ENCODE peak calls at places on chromosomes 2 and 18, in seven cellular contexts. X, L, H, Y, J, M and N are unnamed samples.

GRCh38 chr2:96361751-96362150 is 26.2 kb downstream of the NCAPH start:
- DNase-seq in X (no peak), L (no peak), H (no peak), Y (no peak), J (no peak), M (no peak), N (no peak)

GRCh38 chr2:237299897-237300296 is 114.1 kb downstream of the COL6A3 start:
- DNase-seq in X (no peak), L (no peak), H (peak; percentile 57), Y (no peak), J (no peak), M (no peak), N (no peak)

GRCh38 chr2:88748005-88748404 is 56.5 kb downstream of the RPIA start:
- DNase-seq in X (no peak), L (no peak), H (no peak), Y (no peak), J (no peak), M (no peak), N (no peak)

GRCh38 chr18:49016648-49017539 is 66.1 kb upstream of the SMAD7 start:
- DNase-seq in X (peak; percentile 60), L (peak; percentile 55), H (peak; percentile 96), Y (peak; percentile 41), J (peak; percentile 64), M (peak; percentile 26), N (peak; percentile 46)

GRCh38 chr2:19035238-19035637 is 323.2 kb downstream of the OSR1 start:
- DNase-seq in X (peak; percentile 26), L (peak; percentile 46), H (no peak), Y (no peak), J (no peak), M (peak; percentile 50), N (peak; percentile 21)

GRCh38 chr2:205879362-205879761 is 197.1 kb downstream of the NRP2 start:
- DNase-seq in X (no peak), L (no peak), H (no peak), Y (no peak), J (no peak), M (no peak), N (no peak)

GRCh38 chr2:152600051-152600657 is 117.1 kb downstream of the PRPF40A start:
- DNase-seq in X (no peak), L (no peak), H (no peak), Y (no peak), J (no peak), M (no peak), N (no peak)

GRCh38 chr2:221085376-221085900 is 486.7 kb downstream of the EPHA4 start:
- DNase-seq in X (no peak), L (no peak), H (no peak), Y (no peak), J (no peak), M (no peak), N (no peak)

GRCh38 chr2:165452327-165452726 is 17.2 kb upstream of the CSRNP3 start:
- DNase-seq in X (no peak), L (no peak), H (no peak), Y (no peak), J (no peak), M (no peak), N (no peak)

GRCh38 chr2:109513749-109514588 is 99.8 kb downstream of the SEPTIN10 start:
- DNase-seq in X (no peak), L (peak; percentile 72), H (peak; percentile 28), Y (no peak), J (no peak), M (peak; percentile 45), N (peak; percentile 61)

GRCh38 chr2:189086710-189087109 is 92.9 kb downstream of the COL5A2 start:
- DNase-seq in X (no peak), L (no peak), H (peak; percentile 77), Y (no peak), J (no peak), M (no peak), N (no peak)

GRCh38 chr2:162677476-162677875 is 161.1 kb downstream of the KCNH7 start:
- DNase-seq in X (no peak), L (no peak), H (peak; percentile 5), Y (no peak), J (no peak), M (no peak), N (no peak)

GRCh38 chr2:62406573-62407043 is 99.4 kb downstream of the TMEM17 start:
- DNase-seq in X (no peak), L (no peak), H (no peak), Y (no peak), J (no peak), M (no peak), N (no peak)

GRCh38 chr18:53757346-53757745 is 467.1 kb downstream of the MBD2 start:
- DNase-seq in X (no peak), L (no peak), H (peak; percentile 36), Y (no peak), J (no peak), M (no peak), N (no peak)

DNA sequence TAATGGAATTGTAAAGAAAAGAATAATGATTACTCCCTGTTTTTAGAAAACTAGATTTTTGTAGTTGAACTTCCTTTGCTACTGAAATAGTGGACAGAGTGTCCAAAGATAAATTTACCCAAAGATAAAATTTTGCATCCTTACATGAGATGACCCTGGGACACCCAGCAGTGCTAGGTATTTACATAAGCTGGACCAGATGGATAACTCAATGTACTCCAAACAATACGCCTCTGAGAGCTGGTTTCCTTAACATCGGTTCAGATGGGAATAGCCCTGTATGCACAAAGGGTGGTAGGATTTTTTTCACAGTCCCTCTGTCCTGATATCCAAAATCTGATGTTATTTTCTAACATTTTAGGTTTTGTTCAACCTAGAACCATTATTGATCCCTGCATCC is 432.1 kb upstream of the ID2 start:
- DNase-seq in X (no peak), L (no peak), H (no peak), Y (no peak), J (no peak), M (no peak), N (no peak)
- H3K27ac ChIP-seq in X (no peak overlapping the region), L (no peak overlapping the region), H (no peak overlapping the region), Y (no peak overlapping the region), J (no peak overlapping the region), M (no peak overlapping the region), N (no peak overlapping the region)

DNA sequence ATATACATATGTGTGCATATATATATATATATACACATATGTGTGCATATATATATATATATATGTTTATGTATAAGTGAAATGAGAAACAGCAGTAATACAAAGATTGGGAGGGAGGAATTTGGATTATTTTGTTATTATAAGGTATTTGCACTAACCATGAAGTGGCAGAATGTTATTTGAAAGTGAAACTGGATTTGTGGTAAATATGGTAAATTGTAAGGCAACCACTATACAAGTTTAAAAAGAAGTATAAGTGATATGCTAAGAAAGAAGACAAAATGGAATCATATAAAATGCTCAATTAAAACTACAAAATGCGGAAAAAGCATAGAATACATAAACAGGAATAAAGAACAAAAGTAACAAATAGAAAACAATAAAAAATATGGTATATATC is 37.5 kb downstream of the FBXO15 start:
- DNase-seq in X (no peak), L (no peak), H (no peak), Y (no peak), J (no peak), M (no peak), N (no peak)
- H3K27ac ChIP-seq in X (no peak overlapping the region), L (no peak overlapping the region), H (no peak overlapping the region), Y (no peak overlapping the region), J (no peak overlapping the region), M (no peak overlapping the region), N (no peak overlapping the region)

GRCh38 chr2:228344531-228344930 is 163.0 kb upstream of the SPHKAP start:
- DNase-seq in X (no peak), L (no peak), H (no peak), Y (no peak), J (no peak), M (no peak), N (no peak)
- H3K27ac ChIP-seq in X (no peak overlapping the region), L (no peak overlapping the region), H (no peak overlapping the region), Y (no peak overlapping the region), J (no peak overlapping the region), M (no peak overlapping the region), N (no peak overlapping the region)

GRCh38 chr18:22822841-22823508 is 110.2 kb upstream of the RBBP8 start:
- DNase-seq in X (no peak), L (no peak), H (no peak), Y (no peak), J (no peak), M (no peak), N (no peak)
- H3K27ac ChIP-seq in X (peak overlapping the region; percentile 76), L (no peak overlapping the region), H (no peak overlapping the region), Y (no peak overlapping the region), J (no peak overlapping the region), M (no peak overlapping the region), N (no peak overlapping the region)

DNA sequence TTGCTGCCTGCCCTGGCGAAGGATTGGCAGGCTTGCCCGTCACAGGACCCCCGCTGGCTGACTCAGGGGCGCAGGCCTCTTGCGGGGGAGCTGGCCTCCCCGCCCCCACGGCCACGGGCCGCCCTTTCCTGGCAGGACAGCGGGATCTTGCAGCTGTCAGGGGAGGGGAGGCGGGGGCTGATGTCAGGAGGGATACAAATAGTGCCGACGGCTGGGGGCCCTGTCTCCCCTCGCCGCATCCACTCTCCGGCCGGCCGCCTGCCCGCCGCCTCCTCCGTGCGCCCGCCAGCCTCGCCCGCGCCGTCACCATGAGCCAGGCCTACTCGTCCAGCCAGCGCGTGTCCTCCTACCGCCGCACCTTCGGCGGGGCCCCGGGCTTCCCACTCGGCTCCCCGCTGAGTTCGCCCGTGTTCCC is at the start of gene DES:
- DNase-seq in X (no peak), L (peak; percentile 92), H (no peak), Y (no peak), J (no peak), M (no peak), N (peak; percentile 83)
- H3K27ac ChIP-seq in X (no peak within 1 kb of the TSS), L (peak within 1 kb of the TSS; percentile 99), H (no peak within 1 kb of the TSS), Y (no peak within 1 kb of the TSS), J (no peak within 1 kb of the TSS), M (no peak within 1 kb of the TSS), N (peak within 1 kb of the TSS; percentile 62)

GRCh38 chr2:48548871-48549270 is 18.9 kb downstream of the STON1 start:
- DNase-seq in X (no peak), L (no peak), H (peak; percentile 84), Y (no peak), J (no peak), M (no peak), N (no peak)

GRCh38 chr2:48540237-48540935 is 10.4 kb downstream of the STON1 start:
- DNase-seq in X (no peak), L (no peak), H (no peak), Y (no peak), J (no peak), M (no peak), N (no peak)

GRCh38 chr2:48541696-48542389 is 11.9 kb downstream of the STON1 start:
- DNase-seq in X (no peak), L (no peak), H (no peak), Y (no peak), J (no peak), M (no peak), N (no peak)

GRCh38 chr2:48543895-48544294 is 13.9 kb downstream of the STON1 start:
- DNase-seq in X (no peak), L (no peak), H (no peak), Y (no peak), J (no peak), M (no peak), N (no peak)

GRCh38 chr2:48545244-48545643 is 15.3 kb downstream of the STON1 start:
- DNase-seq in X (no peak), L (no peak), H (no peak), Y (no peak), J (no peak), M (no peak), N (no peak)
- H3K27ac ChIP-seq in X (peak overlapping the region; percentile 29), L (no peak overlapping the region), H (no peak overlapping the region), Y (no peak overlapping the region), J (no peak overlapping the region), M (no peak overlapping the region), N (no peak overlapping the region)